ENCODE peak calls at places on chromosome 11, in nine cellular contexts. B is IMR-90, H is kidney, O is psoas muscle, F is ovary, G is heart left ventricle, X is SK-N-SH, S is colonic mucosa, J is bronchial epithelial cell. M is an unnamed sample. For H3K36me3, the result is how much of the 10 kb centered on the place peaks cover.

GRCh38 chr11:834371-835316 is 1.9 kb downstream of the CD151 start:
- DNase-seq in B (peak), H (peak), O (peak), F (no peak), G (peak), X (no peak), S (peak), J (peak), M (peak)

GRCh38 chr11:123218451-123218850 is 23.4 kb upstream of the CLMP start:
- DNase-seq in B (peak), H (no peak), O (no peak), F (no peak), G (no peak), X (no peak), S (no peak), J (peak), M (no peak)

GRCh38 chr11:75563978-75564552 is 2.0 kb downstream of the SERPINH1 start:
- DNase-seq in B (peak), H (peak), O (peak), F (peak), G (peak), X (no peak), S (no peak), J (no peak), M (no peak)

GRCh38 chr11:110824912-110825311 is 112.7 kb upstream of the ARHGAP20 start:
- DNase-seq in B (no peak), H (no peak), O (no peak), F (no peak), G (no peak), X (no peak), S (no peak), J (no peak), M (no peak)

GRCh38 chr11:73270089-73270854 is 1.9 kb upstream of the P2RY6 start:
- DNase-seq in B (no peak), H (no peak), O (no peak), F (no peak), G (no peak), X (no peak), S (no peak), J (peak), M (no peak)

GRCh38 chr11:110373061-110373702 is 56.6 kb upstream of the FDX1 start:
- DNase-seq in B (peak), H (no peak), O (no peak), F (no peak), G (no peak), X (no peak), S (no peak), J (peak), M (no peak)

GRCh38 chr11:125941606-125942275 is 4.1 kb upstream of the VSIG10L2 start:
- DNase-seq in B (peak), H (no peak), O (peak), F (peak), G (peak), X (peak), S (peak), J (peak), M (peak)

GRCh38 chr11:62854825-62855570 is 15.6 kb upstream of the WDR74 start:
- DNase-seq in B (no peak), H (no peak), O (no peak), F (no peak), G (no peak), X (no peak), S (peak), J (no peak), M (no peak)

GRCh38 chr11:1693327-1694063 is 3.5 kb upstream of the KRTAP5-6 start:
- DNase-seq in B (peak), H (peak), O (peak), F (peak), G (peak), X (peak), S (peak), J (peak), M (peak)

GRCh38 chr11:7596975-7597391 is 76.3 kb downstream of the CYB5R2 start:
- DNase-seq in B (no peak), H (no peak), O (no peak), F (no peak), G (no peak), X (no peak), S (peak), J (peak), M (peak)

DNA sequence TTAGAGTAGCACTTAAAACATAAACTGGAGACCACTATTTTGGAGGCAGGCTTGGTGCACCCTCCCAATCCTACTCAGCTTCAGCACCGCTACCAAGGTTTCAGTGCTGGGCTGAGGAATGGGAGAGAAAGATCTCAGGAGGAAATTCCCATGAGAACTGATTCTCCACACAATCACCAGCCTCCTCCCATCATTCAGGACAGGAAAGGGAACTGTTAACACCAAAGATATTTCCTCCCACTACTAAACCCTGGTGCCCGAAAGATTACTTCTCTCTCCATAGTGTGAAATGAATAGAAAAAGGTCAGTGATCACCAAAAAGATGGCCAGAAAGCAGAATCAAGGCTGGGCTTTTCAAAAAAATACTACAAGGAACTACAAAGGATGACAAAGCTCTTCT is 26.1 kb downstream of the TCIRG1 start:
- DNase-seq in B (no peak), H (no peak), O (no peak), F (no peak), G (no peak), X (no peak), S (no peak), J (no peak), M (no peak)
- H3K36me3 ChIP-seq in B (under half), H (half or more), O (half or more), F (under half), G (half or more), X (half or more), S (under half), J (under half), M (under half)

DNA sequence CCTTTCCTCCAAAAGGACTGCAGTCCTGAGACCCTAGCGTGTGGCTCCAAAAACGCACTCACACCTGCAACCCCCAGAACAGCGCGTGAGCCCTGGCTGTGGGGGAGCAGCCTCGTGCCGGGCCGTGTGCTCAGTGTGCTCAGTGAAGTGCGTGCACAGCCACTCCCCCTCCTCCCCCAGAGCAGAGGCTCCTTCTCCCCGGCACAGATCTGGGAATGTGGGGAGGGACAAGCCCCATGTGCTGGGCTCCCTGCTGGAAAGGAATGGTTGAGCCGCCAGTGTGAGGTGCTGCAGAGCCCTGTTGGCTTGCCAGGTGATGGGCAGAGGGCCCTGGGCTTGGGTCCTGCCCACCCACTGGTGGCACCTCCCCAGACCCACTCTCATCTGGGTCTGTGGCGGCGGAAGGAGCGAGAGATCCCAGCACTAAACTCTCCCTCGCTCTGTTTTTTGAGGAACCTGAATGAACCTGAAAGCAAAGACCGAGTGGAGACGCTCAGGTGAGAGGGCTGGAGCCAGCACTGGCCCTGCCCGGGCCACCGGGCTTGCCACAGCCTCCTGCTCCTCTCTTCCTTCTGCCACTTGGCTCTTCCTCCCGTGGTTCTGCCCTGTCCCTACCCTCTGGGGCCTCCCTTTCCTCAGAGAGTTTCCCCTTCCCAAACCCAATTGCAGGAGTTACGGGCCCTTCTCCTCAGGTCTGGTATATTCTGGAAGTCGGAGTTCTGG is 9.0 kb downstream of the RCOR2 start:
- DNase-seq in B (no peak), H (no peak), O (no peak), F (no peak), G (no peak), X (no peak), S (no peak), J (no peak), M (no peak)
- TF ChIP-seq CTCF in B (no peak), H (no peak), O (no peak), F (no peak), G (no peak), X (no peak), S (no peak), J (no peak), M (no peak)

DNA sequence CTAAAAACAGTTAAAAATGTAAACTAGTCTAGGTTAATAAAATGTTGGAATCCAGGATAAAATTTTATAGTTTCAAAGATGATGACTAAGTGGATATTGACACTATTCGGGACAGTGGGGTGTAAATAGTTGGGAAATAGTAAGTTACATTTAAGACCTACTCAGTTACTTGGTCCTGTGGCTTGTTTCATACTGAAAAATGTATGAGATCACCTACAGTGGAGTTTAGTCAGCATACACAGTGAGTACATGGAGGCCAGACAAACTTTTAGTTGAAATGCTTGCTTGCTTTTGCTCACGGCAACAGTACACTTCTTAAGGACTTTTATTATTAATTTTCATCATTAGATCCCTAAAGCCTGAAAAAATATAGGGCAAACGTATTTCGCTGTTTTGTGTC is 16.1 kb downstream of the TRIM22 start:
- DNase-seq in B (peak), H (no peak), O (no peak), F (no peak), G (no peak), X (no peak), S (no peak), J (peak), M (no peak)
- H3K36me3 ChIP-seq in B (under half), H (under half), O (under half), F (under half), G (under half), X (half or more), S (under half), J (under half), M (under half)

GRCh38 chr11:86606270-86606848 is 66.1 kb downstream of the ME3 start:
- DNase-seq in B (no peak), H (no peak), O (no peak), F (no peak), G (no peak), X (no peak), S (no peak), J (no peak), M (no peak)

GRCh38 chr11:86608251-86608799 is 64.1 kb downstream of the ME3 start:
- DNase-seq in B (peak), H (peak), O (peak), F (peak), G (peak), X (peak), S (peak), J (peak), M (peak)

GRCh38 chr11:86610559-86611341 is 61.7 kb downstream of the ME3 start:
- DNase-seq in B (no peak), H (no peak), O (no peak), F (no peak), G (no peak), X (no peak), S (no peak), J (no peak), M (no peak)

DNA sequence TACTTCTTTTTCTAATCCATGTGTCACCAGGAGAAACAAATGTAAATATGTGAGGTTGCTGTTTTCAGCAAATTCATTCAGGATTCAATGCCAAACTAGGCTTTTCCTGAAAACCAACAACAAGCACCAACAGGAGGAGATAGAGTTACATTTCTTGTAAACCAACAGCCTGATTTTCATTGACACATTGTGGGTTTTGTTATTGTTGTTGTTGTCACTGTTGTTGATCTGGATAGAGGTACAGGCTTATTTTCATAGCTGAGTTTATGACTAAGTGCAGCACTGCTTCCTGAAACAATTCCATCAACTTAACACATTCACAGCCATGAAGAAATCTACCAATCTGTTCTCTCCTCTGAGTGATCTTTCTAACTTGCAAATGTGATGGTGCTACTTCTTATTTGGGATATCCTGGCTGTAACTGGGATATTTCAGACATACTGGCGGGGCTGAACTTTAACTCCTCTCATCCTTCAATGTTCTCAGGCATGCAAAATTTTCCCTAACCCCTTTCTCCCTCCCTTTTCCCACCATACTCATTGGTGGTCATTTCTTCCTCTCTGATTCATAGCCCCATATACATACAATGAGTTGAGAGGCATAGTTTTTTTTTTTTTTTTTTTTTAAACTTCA is 65.5 kb downstream of the ME3 start:
- DNase-seq in B (peak), H (no peak), O (no peak), F (no peak), G (no peak), X (no peak), S (no peak), J (peak), M (no peak)
- TF ChIP-seq CTCF in B (no peak), H (no peak), O (no peak), F (no peak), G (no peak), X (peak), S (no peak), J (no peak), M (no peak)

M was measured in mucosa of descending colon.